ENCODE peak calls at places on chromosomes 7 and 10, in five cellular contexts. One of them, this sample, is unnamed.

GRCh38 chr10:68074404-68074774 is 694 bp downstream of the HERC4 start:
- DNase-seq in GM12878: no peak
- DNase-seq in HepG2: no peak
- DNase-seq in H1: no peak
- DNase-seq in HEK293T: no peak
- DNase-seq in this sample: no peak

GRCh38 chr7:142307246-142307900 is 49.5 kb upstream of the PRSS58 start:
- DNase-seq in GM12878: no peak
- DNase-seq in HepG2: no peak
- DNase-seq in HEK293T: no peak
- DNase-seq in H1: no peak
- DNase-seq in this sample: no peak

GRCh38 chr10:17025444-17026295 is 103.9 kb downstream of the CUBN start:
- DNase-seq in H1: no peak
- DNase-seq in HepG2: peak; percentile 17
- DNase-seq in HEK293T: no peak
- DNase-seq in GM12878: no peak
- DNase-seq in this sample: no peak

GRCh38 chr10:79385392-79385795 is 38.1 kb downstream of the PPIF start:
- DNase-seq in HepG2: no peak
- DNase-seq in H1: no peak
- DNase-seq in GM12878: no peak
- DNase-seq in HEK293T: no peak
- DNase-seq in this sample: no peak

GRCh38 chr7:156777364-156778069 is 115.5 kb downstream of the LMBR1 start:
- DNase-seq in HEK293T: no peak
- DNase-seq in H1: no peak
- DNase-seq in GM12878: no peak
- DNase-seq in HepG2: no peak
- DNase-seq in this sample: no peak

GRCh38 chr7:55441668-55442305 is 76.7 kb downstream of the LANCL2 start:
- DNase-seq in HepG2: no peak
- DNase-seq in H1: no peak
- DNase-seq in HEK293T: no peak
- DNase-seq in GM12878: no peak
- DNase-seq in this sample: no peak

GRCh38 chr10:79024716-79025112 is 44.1 kb upstream of the ZMIZ1 start:
- DNase-seq in H1: no peak
- DNase-seq in HEK293T: no peak
- DNase-seq in GM12878: no peak
- DNase-seq in HepG2: no peak
- DNase-seq in this sample: no peak

GRCh38 chr7:3649250-3649649 is 348.2 kb downstream of the SDK1 start:
- DNase-seq in GM12878: no peak
- DNase-seq in HepG2: no peak
- DNase-seq in H1: no peak
- DNase-seq in HEK293T: peak; percentile 10
- DNase-seq in this sample: no peak

GRCh38 chr7:45103958-45104843 is 7.3 kb downstream of the TBRG4 start:
- DNase-seq in HepG2: no peak
- DNase-seq in GM12878: no peak
- DNase-seq in HEK293T: no peak
- DNase-seq in H1: no peak
- DNase-seq in this sample: no peak

GRCh38 chr7:101488826-101489572 is 126.3 kb downstream of the COL26A1 start:
- DNase-seq in GM12878: no peak
- DNase-seq in HepG2: no peak
- DNase-seq in H1: no peak
- DNase-seq in HEK293T: no peak
- DNase-seq in this sample: no peak

GRCh38 chr10:8051851-8052257 is 2.6 kb upstream of the GATA3 start:
- DNase-seq in HEK293T: no peak
- DNase-seq in HepG2: no peak
- DNase-seq in H1: no peak
- DNase-seq in GM12878: no peak
- DNase-seq in this sample: no peak

GRCh38 chr7:97845622-97846203 is 26.5 kb downstream of the ASNS start:
- DNase-seq in HEK293T: no peak
- DNase-seq in H1: no peak
- DNase-seq in HepG2: peak; percentile 9
- DNase-seq in GM12878: no peak
- DNase-seq in this sample: peak; percentile 15

GRCh38 chr7:37510043-37510634 is 61.5 kb upstream of the ELMO1 start:
- DNase-seq in GM12878: no peak
- DNase-seq in HEK293T: peak; percentile 33
- DNase-seq in H1: no peak
- DNase-seq in HepG2: peak; percentile 4
- DNase-seq in this sample: peak; percentile 23

GRCh38 chr10:72243822-72244437 is 27.9 kb upstream of the ASCC1 start:
- DNase-seq in HepG2: no peak
- DNase-seq in GM12878: no peak
- DNase-seq in HEK293T: peak; percentile 43
- DNase-seq in H1: no peak
- DNase-seq in this sample: no peak

GRCh38 chr10:73588656-73589055 is 2.5 kb downstream of the USP54 start:
- DNase-seq in H1: no peak
- DNase-seq in HEK293T: no peak
- DNase-seq in HepG2: peak; percentile 47
- DNase-seq in GM12878: no peak
- DNase-seq in this sample: no peak

GRCh38 chr7:131521651-131522163 is 34.7 kb downstream of the PODXL start:
- DNase-seq in GM12878: no peak
- DNase-seq in HepG2: no peak
- DNase-seq in HEK293T: no peak
- DNase-seq in H1: no peak
- DNase-seq in this sample: no peak

GRCh38 chr10:96919785-96920425 is 87.8 kb downstream of the LCOR start:
- DNase-seq in H1: no peak
- DNase-seq in GM12878: peak; percentile 23
- DNase-seq in HepG2: no peak
- DNase-seq in HEK293T: no peak
- DNase-seq in this sample: no peak

GRCh38 chr10:68135922-68136718 is 26.8 kb downstream of the MYPN start:
- DNase-seq in HepG2: no peak
- DNase-seq in H1: no peak
- DNase-seq in GM12878: no peak
- DNase-seq in HEK293T: peak; percentile 22
- DNase-seq in this sample: peak; percentile 3

GRCh38 chr10:103839867-103840746 is 15.3 kb downstream of the SH3PXD2A start:
- DNase-seq in GM12878: no peak
- DNase-seq in H1: peak; percentile 70
- DNase-seq in HEK293T: no peak
- DNase-seq in HepG2: no peak
- DNase-seq in this sample: no peak

GRCh38 chr7:81682873-81683272 is 87.0 kb downstream of the HGF start:
- DNase-seq in H1: no peak
- DNase-seq in GM12878: no peak
- DNase-seq in HEK293T: no peak
- DNase-seq in HepG2: no peak
- DNase-seq in this sample: no peak

GRCh38 chr10:35546824-35547225 is 58.3 kb upstream of the GJD4 start:
- DNase-seq in H1: no peak
- DNase-seq in HepG2: peak; percentile 4
- DNase-seq in GM12878: no peak
- DNase-seq in HEK293T: no peak
- DNase-seq in this sample: no peak

GRCh38 chr7:39651262-39651661 is 27.9 kb downstream of the RALA start:
- DNase-seq in HEK293T: no peak
- DNase-seq in H1: no peak
- DNase-seq in GM12878: no peak
- DNase-seq in HepG2: no peak
- DNase-seq in this sample: no peak

GRCh38 chr10:60430017-60430416 is 40.3 kb upstream of the ANK3 start:
- DNase-seq in HepG2: no peak
- DNase-seq in GM12878: no peak
- DNase-seq in HEK293T: no peak
- DNase-seq in H1: no peak
- DNase-seq in this sample: no peak

GRCh38 chr7:102106625-102107024 is 180.0 kb upstream of the SH2B2 start:
- DNase-seq in GM12878: no peak
- DNase-seq in H1: peak; percentile 32
- DNase-seq in HEK293T: no peak
- DNase-seq in HepG2: no peak
- DNase-seq in this sample: no peak

GRCh38 chr10:11392776-11393175 is 218.7 kb downstream of the USP6NL start:
- DNase-seq in GM12878: no peak
- DNase-seq in HepG2: no peak
- DNase-seq in HEK293T: no peak
- DNase-seq in H1: no peak
- DNase-seq in this sample: no peak

GRCh38 chr7:924541-925231 is 29.8 kb downstream of the ADAP1 start:
- DNase-seq in HEK293T: no peak
- DNase-seq in HepG2: no peak
- DNase-seq in GM12878: no peak
- DNase-seq in H1: no peak
- DNase-seq in this sample: no peak

GRCh38 chr7:43876976-43877745 is 7.8 kb upstream of the MRPS24 start:
- DNase-seq in GM12878: no peak
- DNase-seq in H1: no peak
- DNase-seq in HepG2: no peak
- DNase-seq in HEK293T: no peak
- DNase-seq in this sample: no peak

GRCh38 chr10:74822583-74823089 is 3.8 kb upstream of the KAT6B start:
- DNase-seq in GM12878: no peak
- DNase-seq in HepG2: no peak
- DNase-seq in H1: no peak
- DNase-seq in HEK293T: no peak
- DNase-seq in this sample: no peak

GRCh38 chr10:29353887-29354561 is 65.2 kb downstream of the LYZL1 start:
- DNase-seq in HepG2: peak; percentile 92
- DNase-seq in HEK293T: no peak
- DNase-seq in GM12878: no peak
- DNase-seq in H1: no peak
- DNase-seq in this sample: no peak
- TF ChIP-seq SUZ12 in HepG2: no peak
- TF ChIP-seq SUZ12 in HEK293T: no peak
- TF ChIP-seq SUZ12 in GM12878: no peak
- TF ChIP-seq SUZ12 in H1: no peak
- TF ChIP-seq SUZ12 in this sample: no peak

GRCh38 chr10:54773506-54773905 is 27.5 kb downstream of the PCDH15 start:
- DNase-seq in HepG2: no peak
- DNase-seq in HEK293T: no peak
- DNase-seq in H1: no peak
- DNase-seq in GM12878: no peak
- DNase-seq in this sample: no peak

DNA sequence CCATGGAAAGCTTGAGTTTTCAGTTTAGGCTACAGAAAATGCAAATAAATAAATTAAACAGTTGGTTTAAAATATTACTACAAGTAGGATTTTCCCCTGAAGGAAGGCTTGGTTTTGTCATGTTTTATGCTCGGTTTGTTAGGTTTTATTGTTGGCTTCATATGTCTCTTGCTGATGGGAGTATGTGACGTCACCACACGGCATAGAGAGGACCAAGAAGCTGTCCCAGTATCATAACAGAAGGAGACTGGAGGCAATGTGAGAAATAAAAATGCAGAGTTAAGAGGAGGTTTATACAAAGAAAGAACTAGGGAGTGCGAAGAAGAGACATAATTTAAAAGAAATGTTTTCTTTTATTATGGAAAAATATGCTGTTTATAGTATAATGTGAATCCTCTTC is 24.4 kb downstream of the PCDH15 start:
- DNase-seq in HepG2: no peak
- DNase-seq in HEK293T: no peak
- DNase-seq in H1: no peak
- DNase-seq in GM12878: no peak
- DNase-seq in this sample: no peak
- TF ChIP-seq SUZ12 in HepG2: no peak
- TF ChIP-seq SUZ12 in HEK293T: no peak
- TF ChIP-seq SUZ12 in H1: no peak
- TF ChIP-seq SUZ12 in GM12878: no peak
- TF ChIP-seq SUZ12 in this sample: no peak

DNA sequence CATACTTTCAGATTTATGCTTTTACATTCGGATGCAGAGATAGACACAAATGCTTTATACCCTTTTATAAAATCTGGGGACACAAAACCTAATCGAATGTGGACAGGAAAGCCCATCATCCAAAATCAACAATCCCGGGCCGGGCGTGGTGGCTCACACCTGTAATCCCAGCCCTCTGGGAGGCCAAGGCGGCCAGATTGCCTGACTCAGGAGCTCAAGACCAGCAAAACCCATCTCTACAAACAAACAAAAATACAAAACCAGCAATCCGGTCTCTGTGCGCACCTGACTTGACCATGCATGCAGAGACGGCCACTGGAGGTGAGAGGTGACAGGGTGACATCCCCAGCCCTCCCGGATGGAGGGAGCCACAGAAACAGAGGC is 13.5 kb downstream of the COBL start:
- DNase-seq in H1: no peak
- DNase-seq in HEK293T: no peak
- DNase-seq in GM12878: no peak
- DNase-seq in HepG2: no peak
- DNase-seq in this sample: no peak
- TF ChIP-seq SUZ12 in H1: no peak
- TF ChIP-seq SUZ12 in HEK293T: no peak
- TF ChIP-seq SUZ12 in GM12878: no peak
- TF ChIP-seq SUZ12 in HepG2: no peak
- TF ChIP-seq SUZ12 in this sample: no peak

GRCh38 chr7:68576366-68576765 is 1021.9 kb upstream of the AUTS2 start:
- DNase-seq in HEK293T: no peak
- DNase-seq in H1: no peak
- DNase-seq in GM12878: no peak
- DNase-seq in HepG2: no peak
- DNase-seq in this sample: no peak
- TF ChIP-seq SUZ12 in HEK293T: no peak
- TF ChIP-seq SUZ12 in H1: no peak
- TF ChIP-seq SUZ12 in GM12878: no peak
- TF ChIP-seq SUZ12 in HepG2: no peak
- TF ChIP-seq SUZ12 in this sample: no peak

DNA sequence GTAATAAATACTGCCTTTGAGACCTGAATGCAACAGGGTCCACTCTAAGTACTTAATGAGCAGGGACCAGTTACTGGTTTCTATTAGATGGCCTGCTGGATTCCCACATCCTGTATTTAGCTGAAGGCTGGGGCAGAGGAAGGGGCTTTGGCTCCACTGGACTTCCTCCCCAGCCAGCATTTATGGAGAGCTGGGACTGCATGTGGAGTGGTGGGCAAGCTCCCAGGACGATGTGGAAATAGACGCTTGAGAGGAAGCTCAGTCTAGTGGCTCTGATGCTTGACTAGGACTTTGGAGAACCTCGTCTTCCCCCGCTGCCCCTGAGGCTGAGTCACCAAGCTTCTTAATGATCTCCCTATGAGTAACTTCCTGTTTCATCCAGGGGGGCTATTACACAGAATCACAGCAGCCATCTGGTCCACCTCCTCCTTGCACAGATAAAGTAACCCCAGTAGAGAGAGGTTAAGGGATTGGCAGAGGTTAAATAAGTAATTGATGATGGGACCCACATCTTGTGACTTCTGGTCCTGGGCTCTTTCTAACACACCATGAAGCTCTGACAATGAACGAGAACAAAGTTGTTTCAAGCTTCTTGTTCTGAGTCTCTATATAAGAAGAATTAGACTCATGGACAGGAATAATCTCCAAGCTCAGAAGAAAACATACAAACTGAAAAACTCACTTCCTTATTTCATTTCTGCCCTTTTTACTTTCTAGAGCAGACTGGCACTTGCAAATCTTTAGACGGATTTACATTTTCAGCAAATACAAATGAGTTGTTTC is 126.2 kb downstream of the PRPF18 start:
- DNase-seq in HEK293T: no peak
- DNase-seq in GM12878: peak; percentile 82
- DNase-seq in HepG2: no peak
- DNase-seq in H1: no peak
- DNase-seq in this sample: no peak
- TF ChIP-seq SUZ12 in HEK293T: no peak
- TF ChIP-seq SUZ12 in GM12878: no peak
- TF ChIP-seq SUZ12 in HepG2: no peak
- TF ChIP-seq SUZ12 in H1: no peak
- TF ChIP-seq SUZ12 in this sample: no peak

This sample was measured in NT2/D1.